ENCODE peak calls at places on chromosomes 16 and 17, in seven cellular contexts. One of them, this sample, is unnamed. For H3K27me3, the result is how much of the 10 kb centered on the place peaks cover.

GRCh38 chr17:1555618-1556471 is 6.7 kb downstream of the PITPNA start:
- DNase-seq in H9: no peak
- DNase-seq in H1: no peak
- DNase-seq in mesendoderm: no peak
- DNase-seq in neuronal stem cell: no peak
- DNase-seq in mesenchymal stem cell: no peak
- DNase-seq in trophoblast cell: no peak
- DNase-seq in this sample: no peak

GRCh38 chr17:48954300-48954755 is 9.7 kb upstream of the SNF8 start:
- DNase-seq in mesendoderm: peak
- DNase-seq in neuronal stem cell: peak
- DNase-seq in mesenchymal stem cell: peak
- DNase-seq in trophoblast cell: no peak
- DNase-seq in H9: peak
- DNase-seq in H1: peak
- DNase-seq in this sample: peak

GRCh38 chr16:85123891-85124635 is 11.8 kb upstream of the CIBAR2 start:
- DNase-seq in H1: no peak
- DNase-seq in H9: peak
- DNase-seq in neuronal stem cell: no peak
- DNase-seq in mesenchymal stem cell: peak
- DNase-seq in trophoblast cell: peak
- DNase-seq in mesendoderm: peak
- DNase-seq in this sample: peak

GRCh38 chr17:689556-690247 is 24.9 kb downstream of the VPS53 start:
- DNase-seq in mesenchymal stem cell: no peak
- DNase-seq in neuronal stem cell: no peak
- DNase-seq in mesendoderm: no peak
- DNase-seq in trophoblast cell: no peak
- DNase-seq in H9: no peak
- DNase-seq in H1: no peak
- DNase-seq in this sample: no peak

GRCh38 chr16:72198021-72198420 is 26.1 kb upstream of the PMFBP1 start:
- DNase-seq in mesenchymal stem cell: peak
- DNase-seq in trophoblast cell: no peak
- DNase-seq in mesendoderm: no peak
- DNase-seq in H9: no peak
- DNase-seq in neuronal stem cell: no peak
- DNase-seq in H1: no peak
- DNase-seq in this sample: peak

GRCh38 chr16:81266680-81267095 is 28.2 kb downstream of the BCO1 start:
- DNase-seq in neuronal stem cell: no peak
- DNase-seq in H9: no peak
- DNase-seq in trophoblast cell: no peak
- DNase-seq in H1: no peak
- DNase-seq in mesenchymal stem cell: no peak
- DNase-seq in mesendoderm: no peak
- DNase-seq in this sample: no peak

GRCh38 chr16:88533381-88533831 is 36.8 kb upstream of the ZC3H18 start:
- DNase-seq in H9: no peak
- DNase-seq in H1: no peak
- DNase-seq in mesenchymal stem cell: peak
- DNase-seq in neuronal stem cell: peak
- DNase-seq in trophoblast cell: no peak
- DNase-seq in mesendoderm: peak
- DNase-seq in this sample: peak

GRCh38 chr16:8861563-8862308 is 7.1 kb downstream of the CARHSP1 start:
- DNase-seq in mesendoderm: no peak
- DNase-seq in H9: no peak
- DNase-seq in H1: no peak
- DNase-seq in trophoblast cell: no peak
- DNase-seq in mesenchymal stem cell: peak
- DNase-seq in neuronal stem cell: no peak
- DNase-seq in this sample: no peak

GRCh38 chr17:81287155-81287554 is 8.0 kb downstream of the SLC38A10 start:
- DNase-seq in H1: no peak
- DNase-seq in trophoblast cell: no peak
- DNase-seq in mesendoderm: no peak
- DNase-seq in mesenchymal stem cell: no peak
- DNase-seq in H9: no peak
- DNase-seq in neuronal stem cell: no peak
- DNase-seq in this sample: no peak

GRCh38 chr16:57209780-57210179 is 23.7 kb downstream of the RSPRY1 start:
- DNase-seq in H1: no peak
- DNase-seq in trophoblast cell: no peak
- DNase-seq in mesendoderm: no peak
- DNase-seq in H9: no peak
- DNase-seq in mesenchymal stem cell: no peak
- DNase-seq in neuronal stem cell: no peak
- DNase-seq in this sample: no peak

GRCh38 chr17:36980281-36980761 is 31.6 kb downstream of the AATF start:
- DNase-seq in neuronal stem cell: no peak
- DNase-seq in mesendoderm: no peak
- DNase-seq in H9: no peak
- DNase-seq in mesenchymal stem cell: peak
- DNase-seq in trophoblast cell: no peak
- DNase-seq in H1: no peak
- DNase-seq in this sample: peak

GRCh38 chr16:22321340-22322001 is 24.3 kb downstream of the POLR3E start:
- DNase-seq in H9: peak
- DNase-seq in neuronal stem cell: peak
- DNase-seq in mesenchymal stem cell: peak
- DNase-seq in H1: peak
- DNase-seq in mesendoderm: peak
- DNase-seq in trophoblast cell: peak
- DNase-seq in this sample: peak

GRCh38 chr17:28252436-28252835 is 66.6 kb upstream of the TMEM97 start:
- DNase-seq in neuronal stem cell: no peak
- DNase-seq in trophoblast cell: peak
- DNase-seq in H9: no peak
- DNase-seq in mesendoderm: no peak
- DNase-seq in mesenchymal stem cell: peak
- DNase-seq in H1: no peak
- DNase-seq in this sample: peak

GRCh38 chr17:49388290-49388640 is 26.2 kb upstream of the ZNF652 start:
- DNase-seq in mesenchymal stem cell: no peak
- DNase-seq in mesendoderm: no peak
- DNase-seq in H1: no peak
- DNase-seq in neuronal stem cell: no peak
- DNase-seq in trophoblast cell: no peak
- DNase-seq in H9: no peak
- DNase-seq in this sample: no peak

GRCh38 chr16:51755039-51755501 is 604.0 kb upstream of the SALL1 start:
- DNase-seq in neuronal stem cell: no peak
- DNase-seq in mesendoderm: peak
- DNase-seq in trophoblast cell: no peak
- DNase-seq in mesenchymal stem cell: no peak
- DNase-seq in H9: no peak
- DNase-seq in H1: no peak
- DNase-seq in this sample: no peak

GRCh38 chr17:80668375-80669149 is 123.9 kb downstream of the RPTOR start:
- DNase-seq in trophoblast cell: no peak
- DNase-seq in mesenchymal stem cell: no peak
- DNase-seq in neuronal stem cell: no peak
- DNase-seq in H9: no peak
- DNase-seq in H1: no peak
- DNase-seq in mesendoderm: no peak
- DNase-seq in this sample: no peak

GRCh38 chr17:58264407-58265103 is 16.2 kb downstream of the MPO start:
- DNase-seq in mesendoderm: no peak
- DNase-seq in H1: peak
- DNase-seq in trophoblast cell: no peak
- DNase-seq in neuronal stem cell: no peak
- DNase-seq in H9: no peak
- DNase-seq in mesenchymal stem cell: no peak
- DNase-seq in this sample: no peak

GRCh38 chr17:82305727-82306300 is 11.6 kb downstream of the CD7 start:
- DNase-seq in H1: no peak
- DNase-seq in trophoblast cell: no peak
- DNase-seq in mesenchymal stem cell: no peak
- DNase-seq in H9: no peak
- DNase-seq in neuronal stem cell: no peak
- DNase-seq in mesendoderm: no peak
- DNase-seq in this sample: no peak

GRCh38 chr16:86836503-86837125 is 258.3 kb downstream of the FOXL1 start:
- DNase-seq in mesenchymal stem cell: peak
- DNase-seq in neuronal stem cell: no peak
- DNase-seq in mesendoderm: no peak
- DNase-seq in H9: no peak
- DNase-seq in trophoblast cell: no peak
- DNase-seq in H1: no peak
- DNase-seq in this sample: peak

GRCh38 chr17:1147664-1148063 is 32.1 kb downstream of the ABR start:
- DNase-seq in H9: peak
- DNase-seq in neuronal stem cell: peak
- DNase-seq in trophoblast cell: no peak
- DNase-seq in H1: peak
- DNase-seq in mesenchymal stem cell: peak
- DNase-seq in mesendoderm: peak
- DNase-seq in this sample: peak

GRCh38 chr16:6165330-6165984 is 1067.9 kb upstream of the EEF2KMT start:
- DNase-seq in mesenchymal stem cell: no peak
- DNase-seq in H9: no peak
- DNase-seq in neuronal stem cell: peak
- DNase-seq in trophoblast cell: no peak
- DNase-seq in H1: no peak
- DNase-seq in mesendoderm: peak
- DNase-seq in this sample: no peak

GRCh38 chr17:7835818-7836595 is 2.0 kb downstream of the KDM6B start:
- DNase-seq in neuronal stem cell: no peak
- DNase-seq in trophoblast cell: peak
- DNase-seq in mesenchymal stem cell: peak
- DNase-seq in mesendoderm: peak
- DNase-seq in H9: no peak
- DNase-seq in H1: peak
- DNase-seq in this sample: peak

GRCh38 chr16:29977063-29977462 is 3.4 kb downstream of the TAOK2 start:
- DNase-seq in H1: no peak
- DNase-seq in H9: no peak
- DNase-seq in mesenchymal stem cell: no peak
- DNase-seq in trophoblast cell: no peak
- DNase-seq in neuronal stem cell: no peak
- DNase-seq in mesendoderm: no peak
- DNase-seq in this sample: no peak

GRCh38 chr17:13888043-13888442 is 181.3 kb upstream of the COX10 start:
- DNase-seq in H1: no peak
- DNase-seq in neuronal stem cell: no peak
- DNase-seq in H9: no peak
- DNase-seq in trophoblast cell: no peak
- DNase-seq in mesenchymal stem cell: peak
- DNase-seq in mesendoderm: no peak
- DNase-seq in this sample: peak

GRCh38 chr17:47839071-47839470 is 2.0 kb downstream of the SCRN2 start:
- DNase-seq in trophoblast cell: no peak
- DNase-seq in mesendoderm: no peak
- DNase-seq in neuronal stem cell: no peak
- DNase-seq in mesenchymal stem cell: no peak
- DNase-seq in H9: no peak
- DNase-seq in H1: no peak
- DNase-seq in this sample: no peak

DNA sequence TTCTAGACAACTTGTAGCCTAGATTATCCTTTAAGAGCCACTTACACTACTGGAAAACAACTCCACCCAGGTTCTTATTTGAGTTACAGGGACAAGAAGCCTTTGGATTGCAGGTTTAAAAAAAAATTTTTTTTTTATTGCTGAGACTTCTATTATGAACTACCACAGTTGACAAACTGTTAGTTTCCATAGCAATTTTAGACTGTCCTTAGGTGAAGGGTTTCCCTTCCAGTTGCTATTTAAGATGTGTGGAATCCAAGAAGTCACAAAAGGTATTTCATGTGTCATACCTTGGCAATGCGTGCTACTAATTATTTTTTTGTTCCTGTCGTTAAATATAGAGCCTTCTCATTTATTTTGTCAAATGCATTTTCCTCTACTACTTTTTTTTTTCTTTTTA is 253.2 kb downstream of the PRKCA start:
- DNase-seq in H1: no peak
- DNase-seq in mesendoderm: no peak
- DNase-seq in H9: no peak
- DNase-seq in trophoblast cell: no peak
- DNase-seq in mesenchymal stem cell: no peak
- DNase-seq in neuronal stem cell: no peak
- DNase-seq in this sample: no peak
- H2BK5ac ChIP-seq in H1: no peak
- H2BK5ac ChIP-seq in mesendoderm: no peak
- H2BK5ac ChIP-seq in H9: no peak
- H2BK5ac ChIP-seq in trophoblast cell: no peak
- H2BK5ac ChIP-seq in mesenchymal stem cell: no peak
- H2BK5ac ChIP-seq in neuronal stem cell: no peak
- H2BK5ac ChIP-seq in this sample: no peak

DNA sequence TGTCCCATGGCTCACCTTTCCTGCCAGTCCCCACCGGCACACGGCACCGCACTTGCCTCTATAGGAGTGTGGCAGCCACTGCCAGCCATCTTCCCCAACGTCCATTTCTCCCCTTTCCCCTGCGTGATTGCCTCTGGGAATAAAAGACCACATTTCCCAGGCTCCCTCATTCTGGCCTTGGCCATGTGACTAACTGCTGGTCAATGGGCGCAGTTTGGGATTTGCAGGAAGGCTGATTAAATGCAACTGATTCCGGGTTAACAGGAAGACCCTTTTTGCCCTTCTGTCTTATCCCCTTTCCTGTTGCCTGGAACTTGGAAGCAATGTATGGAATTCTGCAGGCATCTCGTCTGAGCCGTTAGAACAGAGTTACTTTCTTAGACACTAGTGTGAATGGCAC is 3.0 kb downstream of the BTBD17 start:
- DNase-seq in mesenchymal stem cell: no peak
- DNase-seq in neuronal stem cell: no peak
- DNase-seq in mesendoderm: peak
- DNase-seq in H1: no peak
- DNase-seq in H9: no peak
- DNase-seq in trophoblast cell: no peak
- DNase-seq in this sample: no peak
- H3K27me3 ChIP-seq in mesenchymal stem cell: half or more
- H3K27me3 ChIP-seq in neuronal stem cell: under half
- H3K27me3 ChIP-seq in mesendoderm: under half
- H3K27me3 ChIP-seq in H1: under half
- H3K27me3 ChIP-seq in H9: under half
- H3K27me3 ChIP-seq in trophoblast cell: under half
- H3K27me3 ChIP-seq in this sample: under half

GRCh38 chr17:77826132-77826873 is 132.2 kb upstream of the TNRC6C start:
- DNase-seq in H9: no peak
- DNase-seq in trophoblast cell: no peak
- DNase-seq in mesendoderm: no peak
- DNase-seq in H1: no peak
- DNase-seq in neuronal stem cell: no peak
- DNase-seq in mesenchymal stem cell: no peak
- DNase-seq in this sample: no peak
- H2BK5ac ChIP-seq in H9: no peak
- H2BK5ac ChIP-seq in trophoblast cell: no peak
- H2BK5ac ChIP-seq in mesendoderm: no peak
- H2BK5ac ChIP-seq in H1: peak
- H2BK5ac ChIP-seq in neuronal stem cell: no peak
- H2BK5ac ChIP-seq in mesenchymal stem cell: no peak
- H2BK5ac ChIP-seq in this sample: no peak

DNA sequence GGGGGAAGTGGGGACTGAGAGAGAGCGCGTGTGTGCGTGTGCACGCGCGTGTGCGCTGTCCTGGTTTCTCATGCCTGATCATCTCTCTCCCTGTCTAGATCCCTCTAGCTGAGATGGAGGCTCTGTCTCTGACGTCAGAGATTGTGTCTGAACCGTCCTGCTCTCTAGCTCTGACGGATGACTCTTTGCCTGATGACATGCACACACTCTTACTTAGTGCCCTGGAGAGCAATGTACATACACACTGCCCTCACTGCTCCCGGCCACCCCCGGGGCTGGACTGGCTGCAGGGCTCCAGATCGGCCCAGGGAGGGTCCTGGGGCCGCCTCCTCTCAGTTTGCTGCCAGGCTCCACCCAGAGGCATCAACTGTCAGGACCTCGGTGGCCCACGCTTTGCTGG is 13.1 kb upstream of the ABCC3 start:
- DNase-seq in mesendoderm: no peak
- DNase-seq in mesenchymal stem cell: peak
- DNase-seq in H1: no peak
- DNase-seq in trophoblast cell: peak
- DNase-seq in neuronal stem cell: no peak
- DNase-seq in H9: no peak
- DNase-seq in this sample: peak
- H3K27me3 ChIP-seq in mesendoderm: under half
- H3K27me3 ChIP-seq in mesenchymal stem cell: under half
- H3K27me3 ChIP-seq in H1: under half
- H3K27me3 ChIP-seq in trophoblast cell: under half
- H3K27me3 ChIP-seq in neuronal stem cell: under half
- H3K27me3 ChIP-seq in H9: under half
- H3K27me3 ChIP-seq in this sample: under half

This sample was measured in IMR-90.